ENCODE peak calls at places on chromosomes 13 and 19, in seven cellular contexts. K, F, A, R, U, E and L are unnamed samples.

GRCh38 chr19:56110515-56111448 is 10.3 kb downstream of the ZNF787 start:
- DNase-seq in K (no peak), F (no peak), A (no peak), R (no peak), U (no peak), E (no peak), L (peak)

GRCh38 chr13:31742102-31742695 is 2.9 kb downstream of the RXFP2 start:
- DNase-seq in K (peak), F (peak), A (peak), R (peak), U (peak), E (peak), L (peak)

GRCh38 chr13:30301827-30302226 is 5.5 kb downstream of the KATNAL1 start:
- DNase-seq in K (peak), F (no peak), A (no peak), R (no peak), U (no peak), E (peak), L (no peak)

GRCh38 chr19:7528522-7529245 is 6.3 kb downstream of the MCOLN1 start:
- DNase-seq in K (no peak), F (no peak), A (no peak), R (no peak), U (no peak), E (no peak), L (no peak)

GRCh38 chr19:49200238-49200862 is 42.8 kb downstream of the TRPM4 start:
- DNase-seq in K (no peak), F (no peak), A (peak), R (no peak), U (no peak), E (no peak), L (peak)

GRCh38 chr19:14090509-14091085 is at the start of gene SAMD1:
- DNase-seq in K (peak), F (peak), A (peak), R (peak), U (peak), E (peak), L (peak)

GRCh38 chr13:43924549-43925245 is 45.0 kb downstream of the LACC1 start:
- DNase-seq in K (no peak), F (no peak), A (no peak), R (no peak), U (no peak), E (no peak), L (no peak)

GRCh38 chr19:17348700-17349099 is 11.3 kb downstream of the GTPBP3 start:
- DNase-seq in K (peak), F (no peak), A (peak), R (no peak), U (peak), E (peak), L (peak)

GRCh38 chr19:35885909-35886308 is 14.4 kb downstream of the NFKBID start:
- DNase-seq in K (no peak), F (no peak), A (no peak), R (no peak), U (no peak), E (no peak), L (no peak)

GRCh38 chr19:6660930-6661329 is 9.0 kb downstream of the TNFSF14 start:
- DNase-seq in K (no peak), F (no peak), A (no peak), R (no peak), U (no peak), E (no peak), L (no peak)